ENCODE peak calls at places on chromosomes 13 and 19, in five cellular contexts. R, L, C, F and G are unnamed samples. For H3K4me1, the result is how much of the 10 kb centered on the place peaks cover.

GRCh38 chr13:20125129-20125782 is 35.6 kb downstream of the GJA3 start:
- DNase-seq in R (no peak), L (no peak), C (no peak), F (no peak), G (no peak)

GRCh38 chr13:113947321-113948033 is 26.4 kb downstream of the C13orf46 start:
- DNase-seq in R (peak), L (no peak), C (peak), F (no peak), G (peak)

GRCh38 chr19:748274-748598 is 2.7 kb upstream of the MISP start:
- DNase-seq in R (peak), L (no peak), C (no peak), F (no peak), G (no peak)

GRCh38 chr19:4115050-4115817 is 8.7 kb downstream of the MAP2K2 start:
- DNase-seq in R (no peak), L (no peak), C (peak), F (no peak), G (no peak)

GRCh38 chr19:57978586-57979289 is 4.4 kb upstream of the C19orf18 start:
- DNase-seq in R (no peak), L (no peak), C (no peak), F (no peak), G (no peak)

GRCh38 chr19:33620611-33621010 is 1.1 kb upstream of the CHST8 start:
- DNase-seq in R (no peak), L (no peak), C (no peak), F (no peak), G (no peak)

GRCh38 chr13:21576424-21576823 is 27.5 kb downstream of the MICU2 start:
- DNase-seq in R (no peak), L (no peak), C (no peak), F (no peak), G (no peak)

GRCh38 chr19:14505488-14506239 is 9.7 kb upstream of the GIPC1 start:
- DNase-seq in R (peak), L (no peak), C (no peak), F (peak), G (peak)

GRCh38 chr19:3194063-3194702 is 8.5 kb downstream of the NCLN start:
- DNase-seq in R (no peak), L (no peak), C (no peak), F (no peak), G (no peak)

GRCh38 chr13:29654384-29654783 is 58.9 kb upstream of the SLC7A1 start:
- DNase-seq in R (no peak), L (no peak), C (no peak), F (no peak), G (no peak)

GRCh38 chr13:75636339-75637095 is 387 bp downstream of the LMO7 start:
- DNase-seq in R (peak), L (peak), C (peak), F (peak), G (peak)

GRCh38 chr19:41882568-41883462 is at the start of gene ARHGEF1:
- DNase-seq in R (peak), L (no peak), C (peak), F (peak), G (peak)

GRCh38 chr19:34363094-34363493 is 1.9 kb upstream of the GPI start:
- DNase-seq in R (no peak), L (no peak), C (no peak), F (no peak), G (no peak)

GRCh38 chr13:79237981-79238380 is 168.1 kb downstream of the RBM26 start:
- DNase-seq in R (no peak), L (no peak), C (no peak), F (no peak), G (no peak)

GRCh38 chr19:51064534-51065220 is at the start of gene KLK13:
- DNase-seq in R (no peak), L (no peak), C (peak), F (peak), G (peak)

GRCh38 chr19:22595918-22596341 is 38.2 kb upstream of the ZNF492 start:
- DNase-seq in R (no peak), L (no peak), C (peak), F (no peak), G (no peak)

GRCh38 chr13:39406688-39407087 is 196.3 kb downstream of the LHFPL6 start:
- DNase-seq in R (no peak), L (no peak), C (no peak), F (no peak), G (no peak)

GRCh38 chr13:106530209-106530906 is 5.1 kb downstream of the EFNB2 start:
- DNase-seq in R (peak), L (no peak), C (no peak), F (no peak), G (no peak)

GRCh38 chr19:46495789-46496099 is at the start of gene PNMA8B:
- DNase-seq in R (peak), L (peak), C (peak), F (peak), G (peak)

GRCh38 chr13:112641456-112641855 is 48.4 kb upstream of the ATP11A start:
- DNase-seq in R (no peak), L (no peak), C (no peak), F (no peak), G (peak)

GRCh38 chr19:4870025-4870700 is 2.7 kb upstream of the PLIN3 start:
- DNase-seq in R (peak), L (no peak), C (no peak), F (no peak), G (peak)

GRCh38 chr13:44768233-44768632 is 192.1 kb upstream of the TSC22D1 start:
- DNase-seq in R (no peak), L (no peak), C (no peak), F (no peak), G (no peak)

GRCh38 chr13:77703426-77703825 is 5.9 kb downstream of the SLAIN1 start:
- DNase-seq in R (no peak), L (no peak), C (no peak), F (no peak), G (no peak)

GRCh38 chr19:48461982-48462655 is 6.7 kb downstream of the KCNJ14 start:
- DNase-seq in R (no peak), L (no peak), C (no peak), F (peak), G (no peak)

GRCh38 chr19:48338802-48339660 is 13.7 kb downstream of the EMP3 start:
- DNase-seq in R (no peak), L (no peak), C (no peak), F (no peak), G (no peak)

GRCh38 chr13:64675256-64675892 is 2554.8 kb downstream of the PCDH9 start:
- DNase-seq in R (no peak), L (no peak), C (no peak), F (no peak), G (no peak)

GRCh38 chr19:42563352-42564210 is 31.1 kb downstream of the CEACAM8 start:
- DNase-seq in R (peak), L (peak), C (no peak), F (no peak), G (peak)

GRCh38 chr19:5905072-5905778 is 553 bp downstream of the VMAC start:
- DNase-seq in R (no peak), L (no peak), C (no peak), F (no peak), G (no peak)

DNA sequence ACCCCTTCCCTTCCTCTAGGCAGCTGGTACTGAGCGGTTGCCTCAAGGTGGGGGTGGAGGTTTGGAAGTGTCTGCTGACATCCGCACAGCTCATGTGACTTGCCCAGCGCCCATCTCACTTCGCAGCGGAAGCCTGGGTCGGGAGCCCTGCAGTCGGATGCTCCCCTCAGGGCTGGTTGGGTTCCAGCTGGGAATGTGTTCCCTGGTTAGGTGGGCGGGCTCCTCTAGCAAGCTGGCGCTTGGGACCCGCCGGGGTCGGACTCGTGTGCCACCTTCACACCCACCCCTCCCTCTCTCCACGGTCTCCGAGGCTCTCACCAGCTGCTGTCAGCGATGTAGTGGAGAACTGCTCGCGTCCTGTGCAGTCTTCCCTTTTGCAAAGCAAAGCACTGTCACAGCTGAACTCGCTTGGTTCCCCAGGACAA is 10.2 kb downstream of the PPP1R37 start:
- DNase-seq in R (no peak), L (no peak), C (peak), F (no peak), G (peak)
- H3K4me1 ChIP-seq in R (under half), L (under half), C (half or more), F (under half), G (half or more)

GRCh38 chr19:30254214-30254613 is 118.0 kb upstream of the ZNF536 start:
- DNase-seq in R (no peak), L (no peak), C (no peak), F (no peak), G (no peak)
- H3K4me1 ChIP-seq in R (under half), L (under half), C (under half), F (under half), G (under half)

GRCh38 chr13:28412981-28413380 is 81.9 kb downstream of the FLT1 start:
- DNase-seq in R (no peak), L (no peak), C (peak), F (no peak), G (peak)

GRCh38 chr13:28409648-28410047 is 85.3 kb downstream of the FLT1 start:
- DNase-seq in R (no peak), L (no peak), C (no peak), F (no peak), G (no peak)

GRCh38 chr13:28408235-28408848 is 86.6 kb downstream of the FLT1 start:
- DNase-seq in R (peak), L (no peak), C (peak), F (no peak), G (peak)

GRCh38 chr13:28411859-28412353 is 83.0 kb downstream of the FLT1 start:
- DNase-seq in R (no peak), L (no peak), C (no peak), F (no peak), G (no peak)

GRCh38 chr13:28410096-28410495 is 84.8 kb downstream of the FLT1 start:
- DNase-seq in R (no peak), L (no peak), C (no peak), F (no peak), G (no peak)
- H3K4me1 ChIP-seq in R (under half), L (under half), C (half or more), F (under half), G (under half)

DNA sequence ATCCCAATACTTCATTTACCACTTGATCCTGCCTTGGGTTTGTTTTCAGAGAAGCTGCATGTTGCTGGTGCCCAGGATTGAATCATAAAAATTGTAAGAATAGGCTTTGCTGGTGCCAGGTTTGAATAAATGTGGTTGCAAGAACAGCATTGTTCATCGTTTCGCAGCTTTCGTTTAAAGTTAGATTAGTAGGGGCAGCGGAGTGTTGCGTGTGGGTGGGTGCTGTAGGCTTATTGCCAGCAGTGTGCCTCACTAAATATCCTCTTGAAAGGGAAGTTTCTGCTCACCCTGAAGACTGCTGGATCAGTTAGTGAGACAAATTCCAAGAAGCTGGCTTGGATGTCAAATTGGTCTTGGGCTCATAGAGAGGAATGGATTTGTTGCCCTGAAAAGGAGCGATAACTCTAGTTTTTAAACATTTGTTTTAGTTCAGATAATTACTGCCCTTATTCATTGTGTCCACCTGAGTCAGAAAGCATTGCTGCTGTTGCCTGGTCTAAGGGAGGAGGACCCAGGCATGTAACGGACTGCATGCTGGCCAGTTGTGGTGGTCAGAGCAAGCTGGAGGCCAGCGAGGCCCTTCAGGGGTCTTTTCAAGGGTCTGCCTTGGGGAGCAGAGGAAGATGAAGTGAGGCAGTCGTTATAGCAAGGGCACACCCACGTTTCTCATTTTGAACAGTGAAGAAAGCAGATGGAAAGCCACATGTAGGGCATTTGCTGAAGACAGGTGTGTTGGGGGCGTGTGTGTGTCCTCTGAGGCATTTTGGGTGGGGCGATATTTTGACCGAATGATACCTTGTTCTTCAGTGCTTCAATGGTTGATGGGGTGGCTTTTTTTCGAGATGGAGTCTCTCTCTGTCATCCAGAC is 8.5 kb downstream of the ILF3 start:
- DNase-seq in R (no peak), L (no peak), C (no peak), F (no peak), G (no peak)
- H3K4me1 ChIP-seq in R (under half), L (under half), C (half or more), F (under half), G (under half)

DNA sequence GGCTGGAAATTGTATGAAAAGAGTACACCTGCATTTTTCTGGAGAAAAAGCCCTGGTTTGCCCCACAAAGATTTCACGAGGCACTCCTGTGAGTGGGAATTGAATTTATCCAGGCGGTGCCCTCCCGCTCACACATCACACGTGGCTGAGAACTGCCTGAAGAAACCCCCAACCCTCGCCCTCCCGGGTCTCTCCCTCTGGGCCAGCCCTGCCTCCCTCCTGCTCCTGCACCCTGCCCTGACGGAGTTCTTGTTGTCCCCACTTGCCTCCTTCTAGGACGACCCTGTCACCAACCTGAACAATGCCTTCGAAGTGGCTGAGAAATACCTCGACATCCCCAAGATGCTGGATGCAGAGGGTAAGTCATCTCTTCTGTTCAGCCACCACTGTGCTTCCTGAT is 35.2 kb downstream of the CAPN12 start:
- DNase-seq in R (no peak), L (no peak), C (no peak), F (no peak), G (no peak)
- H3K4me1 ChIP-seq in R (under half), L (under half), C (half or more), F (under half), G (half or more)

GRCh38 chr19:19662866-19663291 is 597 bp downstream of the ATP13A1 start:
- DNase-seq in R (peak), L (no peak), C (peak), F (no peak), G (no peak)
- H3K4me1 ChIP-seq in R (under half), L (under half), C (under half), F (under half), G (under half)